ENCODE peak calls at places on chromosomes 4 and X, in seven cellular contexts. U, P, G, V, T, K and B are unnamed samples.
A peak's percentile ranks its signal among the peaks of the same experiment; 100 is the strongest.

GRCh38 chr4:126470862-126471261 is 1156.1 kb downstream of the FAT4 start:
- DNase-seq in U (no peak), P (no peak), G (no peak), V (no peak), T (no peak), K (no peak), B (no peak)

GRCh38 chr4:95732061-95732460 is 107.8 kb upstream of the PDHA2 start:
- DNase-seq in U (no peak), P (no peak), G (no peak), V (no peak), T (peak; percentile 39), K (no peak), B (no peak)

GRCh38 chr4:76533314-76533713 is 98.3 kb downstream of the SHROOM3 start:
- DNase-seq in U (no peak), P (no peak), G (no peak), V (no peak), T (no peak), K (no peak), B (no peak)

GRCh38 chr4:4848540-4848939 is 10.9 kb upstream of the MSX1 start:
- DNase-seq in U (no peak), P (no peak), G (no peak), V (no peak), T (no peak), K (no peak), B (no peak)

GRCh38 chr4:47474799-47475198 is 10.3 kb upstream of the ATP10D start:
- DNase-seq in U (no peak), P (no peak), G (no peak), V (no peak), T (no peak), K (no peak), B (no peak)

GRCh38 chr4:121454251-121454979 is 73.6 kb upstream of the QRFPR start:
- DNase-seq in U (no peak), P (no peak), G (no peak), V (peak; percentile 49), T (no peak), K (no peak), B (no peak)

GRCh38 chrX:43655151-43655676 is 885 bp upstream of the MAOA start:
- DNase-seq in U (peak; percentile 52), P (no peak), G (peak; percentile 17), V (peak; percentile 49), T (peak; percentile 26), K (peak; percentile 63), B (peak; percentile 75)

GRCh38 chr4:25813705-25814104 is 49.1 kb downstream of the SEL1L3 start:
- DNase-seq in U (no peak), P (no peak), G (no peak), V (no peak), T (peak; percentile 55), K (no peak), B (no peak)

GRCh38 chr4:188372856-188373255 is 233.6 kb downstream of the TRIML1 start:
- DNase-seq in U (no peak), P (no peak), G (no peak), V (no peak), T (peak; percentile 88), K (no peak), B (no peak)
- TF ChIP-seq CTCF in U (no peak), P (no peak), G (no peak), V (no peak), T (peak; percentile 40), K (peak; percentile 21), B (no peak)

GRCh38 chr4:100189820-100190642 is at the start of gene DDIT4L:
- DNase-seq in U (peak; percentile 24), P (no peak), G (no peak), V (peak; percentile 66), T (peak; percentile 17), K (peak; percentile 53), B (peak; percentile 78)

GRCh38 chr4:100188829-100189228 is 1.4 kb downstream of the DDIT4L start:
- DNase-seq in U (peak; percentile 15), P (no peak), G (peak; percentile 53), V (peak; percentile 32), T (no peak), K (no peak), B (no peak)

GRCh38 chr4:100190643-100191600 is 654 bp upstream of the DDIT4L start:
- DNase-seq in U (peak; percentile 12), P (no peak), G (peak; percentile 74), V (peak; percentile 57), T (peak; percentile 25), K (no peak), B (peak; percentile 73)

GRCh38 chr4:100184787-100185186 is 5.5 kb downstream of the DDIT4L start:
- DNase-seq in U (no peak), P (no peak), G (no peak), V (no peak), T (no peak), K (no peak), B (no peak)

DNA sequence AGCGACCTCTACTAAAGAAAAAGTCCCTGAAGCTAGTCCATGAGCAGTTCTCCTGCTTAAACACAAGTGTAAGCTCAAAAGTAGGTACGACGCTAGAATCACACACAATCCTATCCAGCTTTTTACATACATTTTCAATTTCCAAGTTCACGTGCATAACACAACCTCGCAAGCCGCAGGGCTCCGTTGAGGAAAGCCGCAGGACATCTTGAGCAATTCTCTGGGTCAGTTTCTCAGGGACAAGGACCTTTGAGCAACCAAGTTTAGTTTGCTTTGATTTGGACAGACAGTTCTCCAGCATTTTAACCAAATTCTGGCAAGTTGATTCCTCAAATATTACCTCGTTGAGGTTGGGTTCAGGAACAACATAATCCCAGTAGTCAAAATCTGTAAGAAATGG is 2.5 kb downstream of the DDIT4L start:
- DNase-seq in U (no peak), P (no peak), G (no peak), V (no peak), T (no peak), K (no peak), B (no peak)
- H3K4me3 ChIP-seq in U (no peak overlapping the region), P (no peak overlapping the region), G (no peak overlapping the region), V (no peak overlapping the region), T (no peak overlapping the region), K (no peak overlapping the region), B (no peak overlapping the region)

GRCh38 chr4:147576084-147576483 is 41.1 kb upstream of the TMEM184C start:
- DNase-seq in U (no peak), P (no peak), G (no peak), V (no peak), T (no peak), K (no peak), B (no peak)

GRCh38 chr4:147566762-147567161 is 50.4 kb upstream of the TMEM184C start:
- DNase-seq in U (no peak), P (no peak), G (no peak), V (no peak), T (no peak), K (no peak), B (no peak)

GRCh38 chr4:147571021-147571770 is 46.0 kb upstream of the TMEM184C start:
- DNase-seq in U (no peak), P (no peak), G (no peak), V (no peak), T (no peak), K (no peak), B (no peak)

GRCh38 chr4:147567276-147567675 is 49.9 kb upstream of the TMEM184C start:
- DNase-seq in U (no peak), P (no peak), G (no peak), V (no peak), T (no peak), K (no peak), B (no peak)

GRCh38 chr4:147570616-147571015 is 46.6 kb upstream of the TMEM184C start:
- DNase-seq in U (no peak), P (no peak), G (no peak), V (no peak), T (no peak), K (no peak), B (no peak)
- H3K27ac ChIP-seq in U (peak overlapping the region; percentile 30), P (no peak overlapping the region), G (no peak overlapping the region), V (no peak overlapping the region), T (no peak overlapping the region), K (no peak overlapping the region), B (no peak overlapping the region)

DNA sequence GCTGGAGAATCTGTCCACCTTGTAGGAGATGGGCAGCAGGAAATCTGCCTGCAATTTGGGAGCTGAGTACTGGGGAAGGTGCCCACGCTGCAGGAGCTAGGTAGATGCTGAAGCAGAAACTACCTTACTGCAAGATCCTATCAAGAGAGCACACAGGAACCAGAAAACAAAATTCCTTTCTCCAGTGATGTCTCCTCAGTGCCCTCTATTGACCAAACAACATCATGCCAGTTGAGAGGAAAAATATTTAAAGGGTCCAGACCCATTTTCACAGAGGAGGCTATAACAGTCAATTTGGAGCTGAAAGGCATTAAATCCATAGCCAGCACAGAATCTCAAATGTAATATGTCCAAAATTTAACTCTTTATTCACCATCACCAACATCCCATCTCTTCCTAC is 406.8 kb downstream of the SLITRK2 start:
- DNase-seq in U (no peak), P (no peak), G (no peak), V (no peak), T (no peak), K (no peak), B (no peak)
- TF ChIP-seq CTCF in U (no peak), P (no peak), G (peak; percentile 48), V (no peak), T (no peak), K (no peak), B (no peak)

DNA sequence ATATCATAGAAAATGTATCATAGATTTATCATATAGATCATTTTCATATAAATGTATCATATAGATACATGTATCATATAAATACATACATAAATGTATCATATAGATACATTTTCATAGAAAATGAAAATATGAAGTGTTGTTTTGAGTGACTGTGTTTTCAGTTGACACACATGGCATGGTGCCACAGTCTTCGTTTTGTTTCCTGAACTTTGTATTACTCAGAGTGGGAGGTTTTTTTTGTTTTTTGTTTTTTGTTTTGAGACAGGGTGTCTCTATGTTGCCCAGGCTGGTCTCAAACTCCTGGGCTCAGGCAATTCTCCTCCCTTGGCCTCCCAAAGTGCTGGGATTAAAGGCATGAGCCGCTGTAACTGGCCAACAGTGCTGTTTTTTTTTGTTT is 3.9 kb downstream of the RBM10 start:
- DNase-seq in U (no peak), P (no peak), G (no peak), V (no peak), T (no peak), K (no peak), B (no peak)
- H3K4me3 ChIP-seq in U (no peak overlapping the region), P (no peak overlapping the region), G (no peak overlapping the region), V (no peak overlapping the region), T (no peak overlapping the region), K (no peak overlapping the region), B (no peak overlapping the region)

GRCh38 chrX:1493877-1494510 is 41.3 kb upstream of the ASMTL start:
- DNase-seq in U (no peak), P (no peak), G (no peak), V (no peak), T (no peak), K (no peak), B (peak; percentile 68)
- H3K27ac ChIP-seq in U (no peak overlapping the region), P (peak overlapping the region; percentile 21), G (peak overlapping the region; percentile 18), V (no peak overlapping the region), T (no peak overlapping the region), K (no peak overlapping the region), B (no peak overlapping the region)